ENCODE peak calls at places on chromosome 3, in seven cellular contexts. D is substantia nigra; S is effector CD4-positive, alpha-beta T cell; N is coronary artery; O is endothelial cell; B is CD4-positive, CD25-positive, alpha-beta regulatory T cell; Q is activated CD8-positive, alpha-beta memory T cell treated with anti-CD3 and anti-CD28 coated beads for 24 hours. I is an unnamed sample.
A peak's percentile ranks its signal among the peaks of the same experiment; 100 is the strongest.

GRCh38 chr3:88180398-88180999 is 30.7 kb downstream of the C3orf38 start:
- DNase-seq in Q (no peak), B (no peak), S (peak; percentile 6), D (no peak), O (no peak), N (no peak), I (peak; percentile 53)

GRCh38 chr3:37040231-37040630 is 46.9 kb downstream of the MLH1 start:
- DNase-seq in B (no peak), D (no peak), S (no peak), O (no peak), N (no peak), Q (no peak), I (no peak)

GRCh38 chr3:174216948-174217718 is 642.0 kb upstream of the NAALADL2 start:
- DNase-seq in O (no peak), D (no peak), S (no peak), B (no peak), N (no peak), Q (no peak), I (no peak)

GRCh38 chr3:190497809-190498208 is 16.1 kb upstream of the IL1RAP start:
- DNase-seq in B (no peak), D (no peak), N (no peak), O (no peak), Q (no peak), S (no peak), I (no peak)

GRCh38 chr3:130963878-130964277 is 62.7 kb downstream of the ASTE1 start:
- DNase-seq in S (no peak), N (no peak), B (no peak), Q (no peak), D (no peak), O (no peak), I (peak; percentile 29)

GRCh38 chr3:197289726-197290125 is 8.7 kb downstream of the DLG1 start:
- DNase-seq in Q (no peak), D (no peak), N (no peak), S (no peak), B (no peak), O (no peak), I (no peak)

GRCh38 chr3:98534734-98535133 is 3.0 kb downstream of the GPR15 start:
- DNase-seq in O (no peak), B (no peak), N (no peak), S (no peak), D (no peak), Q (no peak), I (no peak)

GRCh38 chr3:45480218-45480617 is 91.8 kb downstream of the LARS2 start:
- DNase-seq in O (no peak), N (no peak), D (no peak), B (no peak), Q (no peak), S (no peak), I (no peak)

GRCh38 chr3:14452676-14453367 is 50.4 kb downstream of the SLC6A6 start:
- DNase-seq in O (no peak), D (peak; percentile 69), N (peak; percentile 95), S (no peak), B (no peak), Q (no peak), I (peak; percentile 74)

GRCh38 chr3:149221783-149222517 is at the start of gene CP:
- DNase-seq in D (no peak), B (no peak), O (no peak), S (no peak), Q (no peak), N (no peak), I (no peak)

GRCh38 chr3:134350861-134351311 is 23.4 kb downstream of the AMOTL2 start:
- DNase-seq in D (no peak), B (no peak), N (no peak), S (no peak), O (no peak), Q (no peak), I (no peak)

GRCh38 chr3:179688847-179689246 is 36.0 kb downstream of the USP13 start:
- DNase-seq in Q (no peak), S (no peak), D (no peak), B (no peak), N (no peak), O (no peak), I (no peak)

GRCh38 chr3:148758303-148758884 is 60.7 kb downstream of the AGTR1 start:
- DNase-seq in N (no peak), S (no peak), Q (no peak), O (no peak), D (no peak), B (no peak), I (no peak)

GRCh38 chr3:22594990-22595389 is 608.1 kb upstream of the UBE2E2 start:
- DNase-seq in B (no peak), S (no peak), N (no peak), Q (no peak), O (no peak), D (no peak), I (no peak)

GRCh38 chr3:11553436-11554235 is 90.1 kb downstream of the VGLL4 start:
- DNase-seq in Q (no peak), N (peak; percentile 93), D (no peak), S (no peak), O (no peak), B (no peak), I (peak; percentile 37)

GRCh38 chr3:197761784-197762183 is 12.1 kb downstream of the FYTTD1 start:
- DNase-seq in B (no peak), S (no peak), Q (no peak), O (no peak), D (no peak), N (no peak), I (no peak)

I was measured in midbrain.